ENCODE peak calls at places on chromosomes 5 and 9, in four cellular contexts. One of them, this sample, is unnamed.

GRCh38 chr9:88307136-88307535 is 81.1 kb upstream of the SPIN1 start:
- DNase-seq in GM23248: no peak
- DNase-seq in T-helper 9 cell: no peak
- DNase-seq in H9: no peak
- DNase-seq in this sample: no peak

GRCh38 chr5:68407312-68408239 is 192.0 kb downstream of the PIK3R1 start:
- DNase-seq in GM23248: no peak
- DNase-seq in T-helper 9 cell: no peak
- DNase-seq in H9: no peak
- DNase-seq in this sample: no peak

GRCh38 chr9:81878530-81878929 is 49.7 kb upstream of the SPATA31D4 start:
- DNase-seq in GM23248: no peak
- DNase-seq in T-helper 9 cell: no peak
- DNase-seq in H9: no peak
- DNase-seq in this sample: no peak

GRCh38 chr9:83715221-83715620 is 7.5 kb upstream of the UBQLN1 start:
- DNase-seq in GM23248: no peak
- DNase-seq in T-helper 9 cell: no peak
- DNase-seq in H9: no peak
- DNase-seq in this sample: no peak

GRCh38 chr5:133259199-133259997 is 207.6 kb downstream of the HSPA4 start:
- DNase-seq in GM23248: no peak
- DNase-seq in T-helper 9 cell: no peak
- DNase-seq in H9: no peak
- DNase-seq in this sample: no peak

GRCh38 chr5:74316064-74316586 is 324.4 kb downstream of the ENC1 start:
- DNase-seq in GM23248: peak
- DNase-seq in T-helper 9 cell: no peak
- DNase-seq in H9: peak
- DNase-seq in this sample: no peak

GRCh38 chr5:59358497-59358896 is 535.0 kb downstream of the PDE4D start:
- DNase-seq in GM23248: no peak
- DNase-seq in T-helper 9 cell: no peak
- DNase-seq in H9: peak
- DNase-seq in this sample: no peak

GRCh38 chr9:117092582-117092981 is 322.3 kb downstream of the ASTN2 start:
- DNase-seq in GM23248: peak
- DNase-seq in T-helper 9 cell: no peak
- DNase-seq in H9: no peak
- DNase-seq in this sample: no peak

GRCh38 chr9:134059188-134059641 is 8.6 kb downstream of the BRD3 start:
- DNase-seq in GM23248: no peak
- DNase-seq in T-helper 9 cell: no peak
- DNase-seq in H9: peak
- DNase-seq in this sample: no peak

GRCh38 chr9:136244116-136244775 is 1.4 kb downstream of the QSOX2 start:
- DNase-seq in GM23248: no peak
- DNase-seq in T-helper 9 cell: no peak
- DNase-seq in H9: no peak
- DNase-seq in this sample: no peak

GRCh38 chr9:1261879-1262278 is 211.7 kb downstream of the DMRT2 start:
- DNase-seq in GM23248: no peak
- DNase-seq in T-helper 9 cell: no peak
- DNase-seq in H9: no peak
- DNase-seq in this sample: no peak

GRCh38 chr9:16012621-16013020 is 459.8 kb downstream of the CCDC171 start:
- DNase-seq in GM23248: peak
- DNase-seq in T-helper 9 cell: no peak
- DNase-seq in H9: no peak
- DNase-seq in this sample: no peak

GRCh38 chr9:121895836-121896544 is 197.1 kb downstream of the TTLL11 start:
- DNase-seq in GM23248: no peak
- DNase-seq in T-helper 9 cell: no peak
- DNase-seq in H9: no peak
- DNase-seq in this sample: no peak

GRCh38 chr9:71755869-71756268 is 12.4 kb downstream of the CEMIP2 start:
- DNase-seq in GM23248: no peak
- DNase-seq in T-helper 9 cell: no peak
- DNase-seq in H9: no peak
- DNase-seq in this sample: no peak

GRCh38 chr5:676699-677076 is 16.5 kb downstream of the TPPP start:
- DNase-seq in GM23248: no peak
- DNase-seq in T-helper 9 cell: no peak
- DNase-seq in H9: peak
- DNase-seq in this sample: no peak

GRCh38 chr9:87100001-87100400 is 152.7 kb upstream of the GAS1 start:
- DNase-seq in GM23248: no peak
- DNase-seq in T-helper 9 cell: no peak
- DNase-seq in H9: no peak
- DNase-seq in this sample: no peak

GRCh38 chr9:135225619-135226228 is 138.3 kb downstream of the OLFM1 start:
- DNase-seq in GM23248: no peak
- DNase-seq in T-helper 9 cell: no peak
- DNase-seq in H9: no peak
- DNase-seq in this sample: no peak

GRCh38 chr5:67156976-67157583 is 39.5 kb downstream of the CD180 start:
- DNase-seq in GM23248: peak
- DNase-seq in T-helper 9 cell: peak
- DNase-seq in H9: peak
- DNase-seq in this sample: peak